ENCODE peak calls at places on chromosomes 12 and 14, in four cellular contexts. One of them, this sample, is unnamed.

GRCh38 chr14:104350463-104351185 is 212.2 kb downstream of the KIF26A start:
- DNase-seq in psoas muscle: no peak
- DNase-seq in prostate gland: no peak
- DNase-seq in small intestine: no peak
- DNase-seq in this sample: peak; percentile 26

GRCh38 chr12:106445981-106446380 is 88.4 kb downstream of the POLR3B start:
- DNase-seq in psoas muscle: no peak
- DNase-seq in prostate gland: no peak
- DNase-seq in small intestine: no peak
- DNase-seq in this sample: no peak

GRCh38 chr12:93679308-93679933 is 2.2 kb downstream of the CRADD start:
- DNase-seq in psoas muscle: peak; percentile 52
- DNase-seq in prostate gland: no peak
- DNase-seq in small intestine: peak; percentile 44
- DNase-seq in this sample: no peak

GRCh38 chr12:15131462-15131861 is 89.8 kb downstream of the RERG start:
- DNase-seq in psoas muscle: no peak
- DNase-seq in prostate gland: no peak
- DNase-seq in small intestine: no peak
- DNase-seq in this sample: no peak

GRCh38 chr12:132622437-132623071 is 4.0 kb downstream of the P2RX2 start:
- DNase-seq in psoas muscle: no peak
- DNase-seq in prostate gland: no peak
- DNase-seq in small intestine: peak; percentile 25
- DNase-seq in this sample: peak; percentile 54

GRCh38 chr14:95597784-95598204 is 62.9 kb downstream of the GLRX5 start:
- DNase-seq in psoas muscle: no peak
- DNase-seq in prostate gland: no peak
- DNase-seq in small intestine: peak; percentile 2
- DNase-seq in this sample: no peak

GRCh38 chr12:92185052-92185451 is 39.4 kb upstream of the BTG1 start:
- DNase-seq in psoas muscle: no peak
- DNase-seq in prostate gland: no peak
- DNase-seq in small intestine: peak; percentile 17
- DNase-seq in this sample: no peak

GRCh38 chr12:40792792-40793386 is 100.7 kb downstream of the CNTN1 start:
- DNase-seq in psoas muscle: no peak
- DNase-seq in prostate gland: no peak
- DNase-seq in small intestine: no peak
- DNase-seq in this sample: no peak

GRCh38 chr12:118830251-118830650 is 151.1 kb upstream of the SRRM4 start:
- DNase-seq in psoas muscle: no peak
- DNase-seq in prostate gland: no peak
- DNase-seq in small intestine: no peak
- DNase-seq in this sample: no peak

GRCh38 chr12:64745259-64745807 is 13.9 kb downstream of the GNS start:
- DNase-seq in psoas muscle: no peak
- DNase-seq in prostate gland: no peak
- DNase-seq in small intestine: no peak
- DNase-seq in this sample: no peak

GRCh38 chr12:96720363-96720705 is 186.7 kb upstream of the NEDD1 start:
- DNase-seq in psoas muscle: no peak
- DNase-seq in prostate gland: peak; percentile 32
- DNase-seq in small intestine: no peak
- DNase-seq in this sample: no peak

GRCh38 chr14:79467837-79468236 is 743.5 kb downstream of the DIO2 start:
- DNase-seq in psoas muscle: no peak
- DNase-seq in prostate gland: no peak
- DNase-seq in small intestine: peak; percentile 76
- DNase-seq in this sample: peak; percentile 53

GRCh38 chr12:62604856-62605255 is 138.2 kb downstream of the MON2 start:
- DNase-seq in psoas muscle: no peak
- DNase-seq in prostate gland: no peak
- DNase-seq in small intestine: no peak
- DNase-seq in this sample: no peak

GRCh38 chr12:12010277-12011031 is 60.3 kb upstream of the BCL2L14 start:
- DNase-seq in psoas muscle: peak; percentile 43
- DNase-seq in prostate gland: peak; percentile 47
- DNase-seq in small intestine: no peak
- DNase-seq in this sample: peak; percentile 73

GRCh38 chr14:51776102-51776894 is 84.1 kb upstream of the GNG2 start:
- DNase-seq in psoas muscle: peak; percentile 36
- DNase-seq in prostate gland: peak; percentile 25
- DNase-seq in small intestine: no peak
- DNase-seq in this sample: peak; percentile 35

GRCh38 chr14:96710060-96710636 is 87.0 kb upstream of the VRK1 start:
- DNase-seq in psoas muscle: no peak
- DNase-seq in prostate gland: no peak
- DNase-seq in small intestine: no peak
- DNase-seq in this sample: no peak

GRCh38 chr12:102026728-102027127 is 35.1 kb downstream of the WASHC3 start:
- DNase-seq in psoas muscle: no peak
- DNase-seq in prostate gland: no peak
- DNase-seq in small intestine: no peak
- DNase-seq in this sample: no peak

GRCh38 chr14:104194016-104194415 is 55.6 kb downstream of the KIF26A start:
- DNase-seq in psoas muscle: no peak
- DNase-seq in prostate gland: no peak
- DNase-seq in small intestine: no peak
- DNase-seq in this sample: no peak

GRCh38 chr14:36264595-36264994 is 55.8 kb downstream of the MBIP start:
- DNase-seq in psoas muscle: no peak
- DNase-seq in prostate gland: no peak
- DNase-seq in small intestine: no peak
- DNase-seq in this sample: no peak

GRCh38 chr14:36258241-36258640 is 62.2 kb downstream of the MBIP start:
- DNase-seq in psoas muscle: no peak
- DNase-seq in prostate gland: no peak
- DNase-seq in small intestine: no peak
- DNase-seq in this sample: no peak

GRCh38 chr14:36260970-36261640 is 59.3 kb downstream of the MBIP start:
- DNase-seq in psoas muscle: no peak
- DNase-seq in prostate gland: no peak
- DNase-seq in small intestine: no peak
- DNase-seq in this sample: no peak

GRCh38 chr14:36268957-36269734 is 51.3 kb downstream of the MBIP start:
- DNase-seq in psoas muscle: no peak
- DNase-seq in prostate gland: no peak
- DNase-seq in small intestine: no peak
- DNase-seq in this sample: no peak

GRCh38 chr14:36264107-36264506 is 56.3 kb downstream of the MBIP start:
- DNase-seq in psoas muscle: no peak
- DNase-seq in prostate gland: no peak
- DNase-seq in small intestine: no peak
- DNase-seq in this sample: no peak
- H3K4me1 ChIP-seq in psoas muscle: no peaks in the 10 kb centered on the region
- H3K4me1 ChIP-seq in prostate gland: no peaks in the 10 kb centered on the region
- H3K4me1 ChIP-seq in small intestine: no peaks in the 10 kb centered on the region
- H3K4me1 ChIP-seq in this sample: no peaks in the 10 kb centered on the region

GRCh38 chr14:31126680-31127079 is 80.9 kb downstream of the HECTD1 start:
- DNase-seq in psoas muscle: no peak
- DNase-seq in prostate gland: no peak
- DNase-seq in small intestine: no peak
- DNase-seq in this sample: no peak
- H3K36me3 ChIP-seq in psoas muscle: peaks cover 3% of the 10 kb centered on the region
- H3K36me3 ChIP-seq in prostate gland: no peaks in the 10 kb centered on the region
- H3K36me3 ChIP-seq in small intestine: peaks cover 8% of the 10 kb centered on the region
- H3K36me3 ChIP-seq in this sample: peaks cover 10% of the 10 kb centered on the region

DNA sequence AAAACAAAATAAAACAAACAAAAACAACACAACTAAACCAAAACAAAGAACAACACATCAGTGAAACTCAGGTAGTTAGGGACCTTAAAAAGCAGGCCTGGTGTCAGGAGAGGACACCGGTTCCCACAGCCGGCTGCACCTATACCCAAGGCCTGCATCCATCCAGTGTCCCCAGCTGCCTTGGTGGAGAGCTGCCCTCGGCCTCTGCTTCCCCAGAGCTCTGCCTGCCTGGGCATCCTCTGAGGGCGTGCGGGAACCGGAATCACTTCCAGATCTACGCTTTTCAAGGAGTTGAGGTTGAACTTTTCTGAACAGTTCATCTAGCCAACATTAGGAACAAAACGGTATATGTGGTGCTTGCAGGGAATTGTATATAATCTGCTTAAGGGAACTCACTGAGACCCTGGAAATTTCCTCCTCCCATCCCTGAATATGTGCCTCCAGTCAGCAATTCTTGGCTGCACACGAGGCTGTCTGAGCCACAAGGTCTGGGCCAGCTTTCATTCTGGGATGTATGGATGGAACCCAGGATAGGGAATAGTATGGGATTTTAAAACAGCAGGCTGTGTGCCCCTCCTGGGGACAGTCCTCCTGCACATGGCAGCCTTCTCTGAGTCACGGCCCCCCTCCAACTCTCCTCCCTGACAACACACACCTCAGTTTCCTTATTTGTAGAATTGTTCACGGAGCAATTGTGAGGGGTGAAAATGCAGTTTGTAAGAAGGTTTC is 319.0 kb upstream of the RTL1 start:
- DNase-seq in psoas muscle: no peak
- DNase-seq in prostate gland: no peak
- DNase-seq in small intestine: no peak
- DNase-seq in this sample: no peak
- H3K4me3 ChIP-seq in psoas muscle: no peak overlapping the region
- H3K4me3 ChIP-seq in prostate gland: no peak overlapping the region
- H3K4me3 ChIP-seq in small intestine: no peak overlapping the region
- H3K4me3 ChIP-seq in this sample: no peak overlapping the region

GRCh38 chr12:103801709-103802585 is 39.1 kb downstream of the NT5DC3 start:
- DNase-seq in psoas muscle: peak; percentile 50
- DNase-seq in prostate gland: no peak
- DNase-seq in small intestine: no peak
- DNase-seq in this sample: no peak

GRCh38 chr12:103803847-103804246 is 37.2 kb downstream of the NT5DC3 start:
- DNase-seq in psoas muscle: no peak
- DNase-seq in prostate gland: no peak
- DNase-seq in small intestine: no peak
- DNase-seq in this sample: no peak

GRCh38 chr12:103800252-103800771 is 40.7 kb downstream of the NT5DC3 start:
- DNase-seq in psoas muscle: peak; percentile 61
- DNase-seq in prostate gland: peak; percentile 12
- DNase-seq in small intestine: peak; percentile 84
- DNase-seq in this sample: peak; percentile 65

GRCh38 chr12:103799504-103800251 is 41.4 kb downstream of the NT5DC3 start:
- DNase-seq in psoas muscle: peak; percentile 28
- DNase-seq in prostate gland: no peak
- DNase-seq in small intestine: peak; percentile 68
- DNase-seq in this sample: peak; percentile 33

DNA sequence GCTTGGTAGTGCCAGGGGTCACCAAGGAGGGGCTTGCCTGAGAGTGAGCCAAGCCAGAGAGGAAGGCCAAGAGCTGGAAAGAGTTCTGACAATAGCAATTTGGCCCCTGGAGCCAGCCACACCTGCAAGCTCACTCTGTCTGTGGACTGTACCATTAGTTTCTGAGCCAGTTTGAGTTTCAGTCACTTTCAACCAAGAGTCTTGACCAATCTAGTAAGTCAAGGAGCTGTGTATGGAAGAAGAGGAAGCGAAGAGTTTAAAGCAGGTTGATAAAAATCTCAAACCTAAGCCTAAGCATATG is 38.5 kb downstream of the NT5DC3 start:
- DNase-seq in psoas muscle: no peak
- DNase-seq in prostate gland: no peak
- DNase-seq in small intestine: no peak
- DNase-seq in this sample: no peak
- H3K4me1 ChIP-seq in psoas muscle: peaks cover 65% of the 10 kb centered on the region
- H3K4me1 ChIP-seq in prostate gland: no peaks in the 10 kb centered on the region
- H3K4me1 ChIP-seq in small intestine: no peaks in the 10 kb centered on the region
- H3K4me1 ChIP-seq in this sample: peaks cover 18% of the 10 kb centered on the region

GRCh38 chr12:57157588-57158173 is 10.3 kb upstream of the LRP1-AS start:
- DNase-seq in psoas muscle: no peak
- DNase-seq in prostate gland: no peak
- DNase-seq in small intestine: no peak
- DNase-seq in this sample: no peak
- H3K36me3 ChIP-seq in psoas muscle: no peaks in the 10 kb centered on the region
- H3K36me3 ChIP-seq in prostate gland: peaks cover 7% of the 10 kb centered on the region
- H3K36me3 ChIP-seq in small intestine: peaks cover 4% of the 10 kb centered on the region
- H3K36me3 ChIP-seq in this sample: peaks cover 7% of the 10 kb centered on the region

DNA sequence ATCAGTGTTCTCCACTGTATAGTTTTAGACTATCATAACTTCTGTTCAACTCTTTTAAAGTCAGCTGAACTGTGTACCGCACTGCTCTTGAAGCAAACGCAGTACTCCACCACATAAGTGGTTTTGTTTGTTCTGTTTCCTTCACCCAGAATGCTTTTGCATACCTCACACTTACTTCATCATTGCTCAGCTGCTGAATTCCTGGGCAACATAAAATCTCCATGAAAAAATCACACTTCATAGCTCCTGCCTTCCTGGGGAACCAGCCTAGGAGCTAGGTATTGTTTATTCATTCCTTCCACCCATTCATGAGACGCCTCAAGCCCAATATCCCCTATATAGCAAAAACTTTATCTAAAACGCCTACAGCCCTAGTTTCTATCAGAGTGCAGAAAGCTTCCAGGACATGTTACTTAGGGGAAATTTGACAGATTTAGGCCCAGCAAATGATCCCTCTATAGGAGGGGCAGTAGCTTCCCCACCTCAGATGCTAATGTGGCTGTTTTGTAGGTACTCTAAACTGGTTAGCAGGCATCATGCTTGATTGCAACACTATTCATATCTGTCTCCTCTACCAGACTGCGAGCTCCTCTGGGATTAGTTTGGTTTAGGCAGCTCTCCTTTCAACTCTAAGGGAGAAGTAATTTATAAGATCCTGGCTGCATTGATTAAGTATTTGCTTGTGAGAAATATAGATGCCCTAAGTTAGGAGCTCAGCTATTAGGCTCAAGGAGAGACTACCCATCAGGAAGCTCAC is 44.5 kb downstream of the LRRC9 start:
- DNase-seq in psoas muscle: no peak
- DNase-seq in prostate gland: no peak
- DNase-seq in small intestine: no peak
- DNase-seq in this sample: no peak
- H3K4me3 ChIP-seq in psoas muscle: peak overlapping the region; percentile 62
- H3K4me3 ChIP-seq in prostate gland: no peak overlapping the region
- H3K4me3 ChIP-seq in small intestine: no peak overlapping the region
- H3K4me3 ChIP-seq in this sample: no peak overlapping the region

GRCh38 chr12:6373022-6373787 is 2.2 kb downstream of the SCNN1A start:
- DNase-seq in psoas muscle: no peak
- DNase-seq in prostate gland: no peak
- DNase-seq in small intestine: peak; percentile 79
- DNase-seq in this sample: no peak
- H3K4me1 ChIP-seq in psoas muscle: peaks cover 28% of the 10 kb centered on the region
- H3K4me1 ChIP-seq in prostate gland: peaks cover 52% of the 10 kb centered on the region
- H3K4me1 ChIP-seq in small intestine: peaks cover 9% of the 10 kb centered on the region
- H3K4me1 ChIP-seq in this sample: peaks cover 62% of the 10 kb centered on the region

DNA sequence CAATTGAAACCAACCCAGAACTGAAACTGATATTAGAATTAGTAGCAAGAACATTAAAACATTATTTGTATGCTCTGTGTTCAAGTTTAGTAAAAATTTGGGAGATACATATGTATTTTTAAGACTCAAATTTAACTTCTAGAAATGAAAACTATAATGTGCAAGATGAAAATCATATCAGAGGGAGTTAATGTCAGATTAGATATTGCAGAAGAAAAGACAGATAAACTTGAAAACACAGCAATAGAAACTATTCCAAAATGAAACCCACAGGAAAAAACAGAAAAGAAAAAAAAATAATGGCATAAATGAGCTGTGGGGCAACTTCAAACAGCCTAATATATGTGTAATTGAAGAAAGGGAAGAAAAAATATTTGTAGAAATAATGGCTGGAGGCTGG is 134.9 kb downstream of the DPF3 start:
- DNase-seq in psoas muscle: no peak
- DNase-seq in prostate gland: no peak
- DNase-seq in small intestine: no peak
- DNase-seq in this sample: no peak
- H3K36me3 ChIP-seq in psoas muscle: no peaks in the 10 kb centered on the region
- H3K36me3 ChIP-seq in prostate gland: no peaks in the 10 kb centered on the region
- H3K36me3 ChIP-seq in small intestine: no peaks in the 10 kb centered on the region
- H3K36me3 ChIP-seq in this sample: no peaks in the 10 kb centered on the region

GRCh38 chr14:89616425-89617141 is 199.6 kb upstream of the FOXN3 start:
- DNase-seq in psoas muscle: no peak
- DNase-seq in prostate gland: no peak
- DNase-seq in small intestine: peak; percentile 41
- DNase-seq in this sample: no peak
- H3K4me3 ChIP-seq in psoas muscle: peak overlapping the region; percentile 80
- H3K4me3 ChIP-seq in prostate gland: no peak overlapping the region
- H3K4me3 ChIP-seq in small intestine: no peak overlapping the region
- H3K4me3 ChIP-seq in this sample: no peak overlapping the region